ENCODE peak calls at places on chromosomes 2 and 18, in nine cellular contexts. One of them, this sample, is unnamed.

GRCh38 chr2:60215295-60215990 is 338.0 kb downstream of the BCL11A start:
- DNase-seq in heart left ventricle: no peak
- DNase-seq in pancreas: peak; percentile 30
- DNase-seq in hepatocyte: peak; percentile 65
- DNase-seq in mucosa of descending colon: peak; percentile 55
- DNase-seq in lower lobe of right lung: no peak
- DNase-seq in ovary: no peak
- DNase-seq in left ventricle myocardium inferior: no peak
- DNase-seq in psoas muscle: no peak
- DNase-seq in this sample: peak; percentile 60

GRCh38 chr2:105760191-105760590 is 15.5 kb downstream of the NCK2 start:
- DNase-seq in hepatocyte: no peak
- DNase-seq in mucosa of descending colon: no peak
- DNase-seq in left ventricle myocardium inferior: no peak
- DNase-seq in heart left ventricle: no peak
- DNase-seq in ovary: no peak
- DNase-seq in pancreas: no peak
- DNase-seq in psoas muscle: no peak
- DNase-seq in lower lobe of right lung: no peak
- DNase-seq in this sample: no peak

GRCh38 chr2:5694016-5694690 is 2.0 kb downstream of the SOX11 start:
- DNase-seq in mucosa of descending colon: no peak
- DNase-seq in psoas muscle: no peak
- DNase-seq in heart left ventricle: no peak
- DNase-seq in lower lobe of right lung: no peak
- DNase-seq in ovary: no peak
- DNase-seq in hepatocyte: peak; percentile 44
- DNase-seq in left ventricle myocardium inferior: no peak
- DNase-seq in pancreas: no peak
- DNase-seq in this sample: no peak

GRCh38 chr18:52288403-52289004 is 51.5 kb upstream of the DCC start:
- DNase-seq in lower lobe of right lung: peak; percentile 51
- DNase-seq in pancreas: peak; percentile 9
- DNase-seq in hepatocyte: peak; percentile 53
- DNase-seq in ovary: no peak
- DNase-seq in psoas muscle: no peak
- DNase-seq in left ventricle myocardium inferior: no peak
- DNase-seq in heart left ventricle: no peak
- DNase-seq in mucosa of descending colon: no peak
- DNase-seq in this sample: no peak

GRCh38 chr2:17373736-17374135 is 144.5 kb downstream of the RAD51AP2 start:
- DNase-seq in lower lobe of right lung: no peak
- DNase-seq in left ventricle myocardium inferior: no peak
- DNase-seq in ovary: no peak
- DNase-seq in hepatocyte: no peak
- DNase-seq in heart left ventricle: no peak
- DNase-seq in mucosa of descending colon: no peak
- DNase-seq in psoas muscle: no peak
- DNase-seq in pancreas: no peak
- DNase-seq in this sample: no peak

GRCh38 chr18:13520741-13521140 is 205.6 kb downstream of the FAM210A start:
- DNase-seq in heart left ventricle: no peak
- DNase-seq in hepatocyte: no peak
- DNase-seq in pancreas: no peak
- DNase-seq in left ventricle myocardium inferior: no peak
- DNase-seq in mucosa of descending colon: no peak
- DNase-seq in lower lobe of right lung: no peak
- DNase-seq in ovary: no peak
- DNase-seq in psoas muscle: no peak
- DNase-seq in this sample: no peak

GRCh38 chr2:37013315-37013641 is 46.9 kb upstream of the STRN start:
- DNase-seq in heart left ventricle: no peak
- DNase-seq in psoas muscle: no peak
- DNase-seq in ovary: no peak
- DNase-seq in mucosa of descending colon: no peak
- DNase-seq in pancreas: no peak
- DNase-seq in hepatocyte: no peak
- DNase-seq in left ventricle myocardium inferior: no peak
- DNase-seq in lower lobe of right lung: no peak
- DNase-seq in this sample: no peak

GRCh38 chr18:56068030-56068671 is 480.2 kb upstream of the TCF4 start:
- DNase-seq in ovary: no peak
- DNase-seq in pancreas: no peak
- DNase-seq in lower lobe of right lung: no peak
- DNase-seq in mucosa of descending colon: no peak
- DNase-seq in heart left ventricle: peak; percentile 18
- DNase-seq in hepatocyte: no peak
- DNase-seq in left ventricle myocardium inferior: no peak
- DNase-seq in psoas muscle: no peak
- DNase-seq in this sample: no peak

GRCh38 chr2:8027387-8027786 is 654.5 kb upstream of the ID2 start:
- DNase-seq in hepatocyte: no peak
- DNase-seq in lower lobe of right lung: no peak
- DNase-seq in pancreas: no peak
- DNase-seq in ovary: no peak
- DNase-seq in left ventricle myocardium inferior: no peak
- DNase-seq in mucosa of descending colon: no peak
- DNase-seq in heart left ventricle: no peak
- DNase-seq in psoas muscle: no peak
- DNase-seq in this sample: no peak

GRCh38 chr18:9017170-9017899 is 85.2 kb upstream of the NDUFV2 start:
- DNase-seq in lower lobe of right lung: peak; percentile 62
- DNase-seq in mucosa of descending colon: peak; percentile 76
- DNase-seq in psoas muscle: peak; percentile 88
- DNase-seq in pancreas: peak; percentile 7
- DNase-seq in left ventricle myocardium inferior: peak; percentile 73
- DNase-seq in heart left ventricle: peak; percentile 68
- DNase-seq in hepatocyte: peak; percentile 76
- DNase-seq in ovary: peak; percentile 69
- DNase-seq in this sample: peak; percentile 11

GRCh38 chr2:31729442-31730092 is 148.8 kb upstream of the SRD5A2 start:
- DNase-seq in lower lobe of right lung: no peak
- DNase-seq in left ventricle myocardium inferior: no peak
- DNase-seq in pancreas: no peak
- DNase-seq in ovary: no peak
- DNase-seq in psoas muscle: no peak
- DNase-seq in mucosa of descending colon: no peak
- DNase-seq in heart left ventricle: no peak
- DNase-seq in hepatocyte: peak; percentile 41
- DNase-seq in this sample: no peak

GRCh38 chr2:33806041-33806440 is 206.9 kb upstream of the FAM98A start:
- DNase-seq in pancreas: no peak
- DNase-seq in hepatocyte: no peak
- DNase-seq in heart left ventricle: no peak
- DNase-seq in psoas muscle: no peak
- DNase-seq in left ventricle myocardium inferior: no peak
- DNase-seq in ovary: no peak
- DNase-seq in mucosa of descending colon: no peak
- DNase-seq in lower lobe of right lung: no peak
- DNase-seq in this sample: no peak

GRCh38 chr2:1136071-1136470 is 185.4 kb downstream of the SNTG2 start:
- DNase-seq in ovary: no peak
- DNase-seq in hepatocyte: no peak
- DNase-seq in lower lobe of right lung: no peak
- DNase-seq in mucosa of descending colon: no peak
- DNase-seq in pancreas: no peak
- DNase-seq in heart left ventricle: no peak
- DNase-seq in left ventricle myocardium inferior: no peak
- DNase-seq in psoas muscle: no peak
- DNase-seq in this sample: no peak

GRCh38 chr18:74198453-74198852 is 50.1 kb downstream of the TIMM21 start:
- DNase-seq in psoas muscle: no peak
- DNase-seq in heart left ventricle: no peak
- DNase-seq in ovary: no peak
- DNase-seq in left ventricle myocardium inferior: no peak
- DNase-seq in hepatocyte: no peak
- DNase-seq in pancreas: no peak
- DNase-seq in lower lobe of right lung: no peak
- DNase-seq in mucosa of descending colon: no peak
- DNase-seq in this sample: no peak

GRCh38 chr2:171811229-171811628 is 82.8 kb downstream of the SLC25A12 start:
- DNase-seq in pancreas: no peak
- DNase-seq in mucosa of descending colon: no peak
- DNase-seq in hepatocyte: peak; percentile 18
- DNase-seq in left ventricle myocardium inferior: no peak
- DNase-seq in ovary: no peak
- DNase-seq in psoas muscle: no peak
- DNase-seq in heart left ventricle: no peak
- DNase-seq in lower lobe of right lung: no peak
- DNase-seq in this sample: no peak

GRCh38 chr18:3610818-3611217 is 160.8 kb downstream of the TGIF1 start:
- DNase-seq in hepatocyte: no peak
- DNase-seq in mucosa of descending colon: no peak
- DNase-seq in heart left ventricle: no peak
- DNase-seq in pancreas: no peak
- DNase-seq in psoas muscle: no peak
- DNase-seq in lower lobe of right lung: no peak
- DNase-seq in ovary: no peak
- DNase-seq in left ventricle myocardium inferior: no peak
- DNase-seq in this sample: no peak

GRCh38 chr2:154960802-154961583 is 262.5 kb downstream of the KCNJ3 start:
- DNase-seq in heart left ventricle: no peak
- DNase-seq in hepatocyte: no peak
- DNase-seq in mucosa of descending colon: no peak
- DNase-seq in ovary: no peak
- DNase-seq in lower lobe of right lung: no peak
- DNase-seq in left ventricle myocardium inferior: no peak
- DNase-seq in pancreas: no peak
- DNase-seq in psoas muscle: no peak
- DNase-seq in this sample: no peak

DNA sequence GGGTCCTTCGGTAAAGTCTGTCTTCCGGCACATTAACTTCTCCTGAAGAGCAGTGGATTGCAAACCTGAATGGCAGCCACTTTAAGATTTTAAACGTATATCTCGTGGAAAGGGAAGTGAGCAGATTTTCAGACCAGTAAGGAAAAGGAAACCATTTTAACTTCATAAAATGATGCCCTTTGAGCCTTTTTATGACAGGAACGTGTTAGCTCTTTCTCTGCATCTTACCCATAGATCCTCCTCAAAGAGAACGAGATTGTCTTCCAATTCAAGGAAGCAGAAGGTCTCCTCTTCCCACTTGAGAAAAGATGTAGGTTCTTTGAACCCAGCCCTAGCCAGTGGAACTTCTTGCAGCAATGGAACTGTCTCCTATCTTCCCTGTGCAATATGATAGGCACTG is 35.6 kb downstream of the HK2 start:
- DNase-seq in heart left ventricle: no peak
- DNase-seq in pancreas: no peak
- DNase-seq in left ventricle myocardium inferior: no peak
- DNase-seq in hepatocyte: no peak
- DNase-seq in mucosa of descending colon: no peak
- DNase-seq in ovary: no peak
- DNase-seq in lower lobe of right lung: no peak
- DNase-seq in psoas muscle: no peak
- DNase-seq in this sample: no peak
- TF ChIP-seq CTCF in heart left ventricle: no peak
- TF ChIP-seq CTCF in pancreas: no peak
- TF ChIP-seq CTCF in left ventricle myocardium inferior: no peak
- TF ChIP-seq CTCF in hepatocyte: no peak
- TF ChIP-seq CTCF in mucosa of descending colon: no peak
- TF ChIP-seq CTCF in ovary: no peak
- TF ChIP-seq CTCF in lower lobe of right lung: no peak
- TF ChIP-seq CTCF in psoas muscle: no peak
- TF ChIP-seq CTCF in this sample: no peak

DNA sequence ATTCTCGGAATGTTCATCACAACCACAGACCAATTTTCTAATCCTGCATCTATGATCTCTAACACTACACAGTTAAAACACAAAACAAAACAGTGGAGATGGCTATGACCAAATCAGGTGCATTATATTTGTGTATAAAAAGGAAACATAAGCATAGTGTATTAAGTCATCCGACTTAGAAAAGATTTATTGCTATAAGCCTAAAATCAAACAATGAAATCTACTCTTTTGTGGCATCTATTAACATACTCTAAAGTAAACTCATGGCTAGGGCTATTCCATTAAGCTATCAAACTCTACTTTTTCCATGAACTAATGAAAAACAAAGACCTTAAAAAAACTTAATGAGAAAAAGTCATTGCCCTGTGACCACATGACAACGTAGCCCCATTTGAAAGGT is 8.7 kb downstream of the SP3 start:
- DNase-seq in psoas muscle: no peak
- DNase-seq in hepatocyte: no peak
- DNase-seq in left ventricle myocardium inferior: no peak
- DNase-seq in pancreas: no peak
- DNase-seq in lower lobe of right lung: no peak
- DNase-seq in ovary: no peak
- DNase-seq in mucosa of descending colon: no peak
- DNase-seq in heart left ventricle: no peak
- DNase-seq in this sample: no peak
- H3K4me1 ChIP-seq in psoas muscle: peaks cover 79% of the 10 kb centered on the region
- H3K4me1 ChIP-seq in hepatocyte: peaks cover 33% of the 10 kb centered on the region
- H3K4me1 ChIP-seq in left ventricle myocardium inferior: peaks cover 95% of the 10 kb centered on the region
- H3K4me1 ChIP-seq in pancreas: peaks cover 32% of the 10 kb centered on the region
- H3K4me1 ChIP-seq in lower lobe of right lung: peaks cover 98% of the 10 kb centered on the region
- H3K4me1 ChIP-seq in ovary: peaks cover 4% of the 10 kb centered on the region
- H3K4me1 ChIP-seq in mucosa of descending colon: peaks cover 70% of the 10 kb centered on the region
- H3K4me1 ChIP-seq in heart left ventricle: peaks cover 85% of the 10 kb centered on the region
- H3K4me1 ChIP-seq in this sample: peaks cover 10% of the 10 kb centered on the region

GRCh38 chr2:68734688-68735525 is at the start of gene ARHGAP25:
- DNase-seq in left ventricle myocardium inferior: no peak
- DNase-seq in mucosa of descending colon: no peak
- DNase-seq in ovary: no peak
- DNase-seq in hepatocyte: no peak
- DNase-seq in psoas muscle: no peak
- DNase-seq in heart left ventricle: peak; percentile 26
- DNase-seq in lower lobe of right lung: no peak
- DNase-seq in pancreas: no peak
- DNase-seq in this sample: no peak
- H3K4me3 ChIP-seq in left ventricle myocardium inferior: peak within 1 kb of the TSS; percentile 26
- H3K4me3 ChIP-seq in mucosa of descending colon: no peak within 1 kb of the TSS
- H3K4me3 ChIP-seq in ovary: no peak within 1 kb of the TSS
- H3K4me3 ChIP-seq in hepatocyte: no peak within 1 kb of the TSS
- H3K4me3 ChIP-seq in psoas muscle: peak within 1 kb of the TSS; percentile 41
- H3K4me3 ChIP-seq in heart left ventricle: peak within 1 kb of the TSS; percentile 15
- H3K4me3 ChIP-seq in lower lobe of right lung: peak within 1 kb of the TSS; percentile 46
- H3K4me3 ChIP-seq in pancreas: no peak within 1 kb of the TSS
- H3K4me3 ChIP-seq in this sample: no peak within 1 kb of the TSS

DNA sequence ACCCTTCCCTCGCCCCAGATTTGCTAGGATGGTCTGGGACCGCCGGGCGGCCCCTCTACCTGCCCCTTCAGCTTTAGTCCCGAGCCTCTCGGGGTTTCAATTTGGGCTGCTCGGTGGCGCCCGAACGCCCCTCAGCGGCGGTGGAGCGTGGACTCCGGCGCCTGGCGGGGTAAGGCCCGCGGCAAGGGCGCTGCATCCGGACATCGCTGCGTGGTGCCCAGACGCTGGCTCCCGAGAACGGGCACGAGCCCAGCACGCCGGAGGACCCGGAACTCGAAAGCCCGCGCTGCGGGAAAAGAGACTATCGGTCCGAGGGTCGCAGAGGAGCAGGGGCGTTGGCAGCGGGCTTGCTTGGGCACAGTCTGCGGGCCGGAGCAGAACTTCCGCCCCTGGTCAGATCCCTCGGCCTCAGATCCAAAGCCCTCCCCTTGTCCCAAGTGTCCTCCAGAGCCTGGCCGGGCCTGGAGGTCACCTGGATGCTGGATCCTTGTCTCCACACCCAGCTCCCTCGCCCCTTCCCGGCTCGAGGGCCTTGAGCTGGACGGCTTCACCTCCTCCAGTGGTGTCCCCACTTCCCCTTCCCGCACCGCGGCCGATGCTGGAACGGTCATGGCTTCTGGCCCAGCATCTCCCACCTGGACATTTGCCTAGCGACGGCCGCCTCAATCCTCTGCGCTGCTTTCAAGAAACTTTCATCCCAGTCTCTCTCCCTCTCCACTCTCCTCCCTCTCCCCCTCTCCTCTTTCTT is 2.9 kb upstream of the OTX1 start:
- DNase-seq in heart left ventricle: no peak
- DNase-seq in lower lobe of right lung: peak; percentile 53
- DNase-seq in left ventricle myocardium inferior: no peak
- DNase-seq in pancreas: no peak
- DNase-seq in mucosa of descending colon: peak; percentile 56
- DNase-seq in ovary: peak; percentile 34
- DNase-seq in hepatocyte: peak; percentile 40
- DNase-seq in psoas muscle: peak; percentile 54
- DNase-seq in this sample: no peak
- TF ChIP-seq CTCF in heart left ventricle: no peak
- TF ChIP-seq CTCF in lower lobe of right lung: no peak
- TF ChIP-seq CTCF in left ventricle myocardium inferior: no peak
- TF ChIP-seq CTCF in pancreas: no peak
- TF ChIP-seq CTCF in mucosa of descending colon: no peak
- TF ChIP-seq CTCF in ovary: no peak
- TF ChIP-seq CTCF in hepatocyte: peak; percentile 21
- TF ChIP-seq CTCF in psoas muscle: no peak
- TF ChIP-seq CTCF in this sample: no peak